ENCODE peak calls at places on chromosomes 4 and X, in four cellular contexts. T is stimulated activated CD4-positive, alpha-beta T cell treated with anti-CD3 and anti-CD28 coated beads, TNF-alpha, amount 100 ng/mL, for 4 hours; J is C1 segment of cervical spinal cord; Y is colonic mucosa. G is an unnamed sample.

GRCh38 chrX:103831803-103832544 is at the start of gene RAB9B:
- DNase-seq in T (peak), J (peak), Y (peak), G (peak)

GRCh38 chr4:123110685-123111084 is 188.3 kb upstream of the NUDT6 start:
- DNase-seq in T (no peak), J (no peak), Y (no peak), G (no peak)

GRCh38 chr4:39978378-39978775 is 666 bp upstream of the PDS5A start:
- DNase-seq in T (no peak), J (no peak), Y (no peak), G (no peak)

GRCh38 chr4:85409251-85409650 is 65.7 kb upstream of the ARHGAP24 start:
- DNase-seq in T (no peak), J (no peak), Y (no peak), G (no peak)

GRCh38 chr4:40193578-40193977 is 3.3 kb upstream of the RHOH start:
- DNase-seq in T (no peak), J (no peak), Y (no peak), G (no peak)

GRCh38 chr4:621296-622070 is 3.9 kb upstream of the PDE6B start:
- DNase-seq in T (no peak), J (no peak), Y (no peak), G (no peak)

GRCh38 chr4:150510176-150510875 is 71.6 kb upstream of the MAB21L2 start:
- DNase-seq in T (no peak), J (no peak), Y (no peak), G (no peak)

GRCh38 chr4:147580396-147580795 is 36.8 kb upstream of the TMEM184C start:
- DNase-seq in T (no peak), J (no peak), Y (no peak), G (no peak)

GRCh38 chr4:150130953-150131352 is 52.7 kb downstream of the DCLK2 start:
- DNase-seq in T (no peak), J (no peak), Y (no peak), G (no peak)

GRCh38 chr4:87502580-87503238 is 26.5 kb downstream of the SPARCL1 start:
- DNase-seq in T (no peak), J (no peak), Y (no peak), G (no peak)

GRCh38 chr4:57282556-57283310 is 172.5 kb upstream of the IGFBP7 start:
- DNase-seq in T (no peak), J (no peak), Y (no peak), G (no peak)

GRCh38 chrX:134711135-134711941 is 53.1 kb upstream of the PLAC1 start:
- DNase-seq in T (no peak), J (no peak), Y (no peak), G (no peak)

GRCh38 chr4:107449611-107450369 is 270.2 kb downstream of the PAPSS1 start:
- DNase-seq in T (no peak), J (no peak), Y (peak), G (no peak)

GRCh38 chr4:145380123-145380522 is 101.5 kb upstream of the SMAD1 start:
- DNase-seq in T (no peak), J (no peak), Y (no peak), G (no peak)

GRCh38 chrX:22095306-22095705 is 63.2 kb downstream of the PHEX start:
- DNase-seq in T (no peak), J (no peak), Y (peak), G (no peak)